ENCODE peak calls at places on chromosome 6, in ten cellular contexts. H is fibroblast of lung, D is SK-N-SH, N is A549, U is MM.1S, G is hepatocyte, T is H9, Q is neural progenitor cell, P is K562, K is HCT116. A is an unnamed sample.

GRCh38 chr6:167793421-167793820 is 33.3 kb upstream of the AFDN start:
- DNase-seq in H (no peak), U (no peak), T (no peak), N (no peak), G (no peak), P (no peak), K (no peak), D (no peak), Q (no peak), A (no peak)

GRCh38 chr6:148335582-148335981 is 7.1 kb upstream of the SASH1 start:
- DNase-seq in G (no peak), P (no peak), K (no peak), U (no peak), T (no peak), Q (no peak), N (peak; percentile 50), D (peak; percentile 14), H (no peak), A (no peak)

GRCh38 chr6:3314621-3315020 is 55.9 kb downstream of the PSMG4 start:
- DNase-seq in G (no peak), T (no peak), K (no peak), N (no peak), P (no peak), Q (no peak), U (no peak), D (no peak), H (no peak), A (no peak)

GRCh38 chr6:79031821-79032590 is 46.0 kb downstream of the PHIP start:
- DNase-seq in D (no peak), G (no peak), Q (no peak), H (peak; percentile 87), K (no peak), T (no peak), U (no peak), N (no peak), P (no peak), A (no peak)

GRCh38 chr6:144535630-144536029 is 250.5 kb downstream of the UTRN start:
- DNase-seq in U (no peak), G (no peak), N (no peak), D (no peak), P (no peak), T (no peak), K (no peak), Q (no peak), H (no peak), A (no peak)

GRCh38 chr6:142941018-142941417 is 4.0 kb downstream of the HIVEP2 start:
- DNase-seq in Q (no peak), K (no peak), U (no peak), D (no peak), H (no peak), T (no peak), G (no peak), N (no peak), P (no peak), A (no peak)

GRCh38 chr6:64580346-64580745 is 944.7 kb downstream of the PHF3 start:
- DNase-seq in N (no peak), G (peak; percentile 25), K (no peak), Q (no peak), T (no peak), D (no peak), H (peak; percentile 45), P (no peak), U (no peak), A (no peak)

GRCh38 chr6:167974644-167975344 is 22.7 kb upstream of the KIF25 start:
- DNase-seq in H (no peak), D (no peak), N (no peak), Q (no peak), T (no peak), K (no peak), P (no peak), G (no peak), U (no peak), A (no peak)

GRCh38 chr6:139732451-139732850 is 358.0 kb upstream of the CITED2 start:
- DNase-seq in T (no peak), H (peak; percentile 67), U (no peak), K (peak; percentile 18), N (no peak), Q (no peak), D (no peak), G (peak; percentile 22), P (no peak), A (no peak)

GRCh38 chr6:114364295-114364694 is 21.5 kb upstream of the HS3ST5 start:
- DNase-seq in T (peak; percentile 38), Q (peak; percentile 25), H (peak; percentile 52), K (no peak), D (no peak), N (peak; percentile 49), P (no peak), G (peak; percentile 52), U (no peak), A (no peak)

GRCh38 chr6:139588076-139588639 is 213.7 kb upstream of the CITED2 start:
- DNase-seq in Q (peak; percentile 18), T (no peak), P (peak; percentile 39), D (no peak), H (peak; percentile 68), U (no peak), K (peak; percentile 52), N (no peak), G (peak; percentile 21), A (no peak)

GRCh38 chr6:160987265-160987664 is 4.3 kb upstream of the MAP3K4 start:
- DNase-seq in G (no peak), D (no peak), Q (no peak), H (no peak), K (no peak), P (no peak), U (no peak), T (no peak), N (no peak), A (no peak)

GRCh38 chr6:162819284-162819683 is 91.5 kb downstream of the PACRG start:
- DNase-seq in T (no peak), P (no peak), Q (no peak), H (no peak), G (no peak), K (no peak), U (no peak), N (no peak), D (no peak), A (no peak)

GRCh38 chr6:150167479-150167873 is 24.6 kb downstream of the PPP1R14C start:
- DNase-seq in D (no peak), G (no peak), P (peak; percentile 24), U (no peak), T (no peak), Q (no peak), K (no peak), H (no peak), N (no peak), A (peak; percentile 50)
- TF ChIP-seq CTCF in D (no peak), G (no peak), P (no peak), U (no peak), T (no peak), Q (no peak), K (no peak), H (no peak), N (no peak), A (no peak)

GRCh38 chr6:155274533-155274932 is 10.7 kb downstream of the CLDN20 start:
- DNase-seq in K (no peak), H (peak; percentile 38), Q (no peak), G (no peak), U (no peak), N (no peak), T (no peak), D (no peak), P (no peak), A (no peak)

GRCh38 chr6:155273438-155273837 is 9.6 kb downstream of the CLDN20 start:
- DNase-seq in G (peak; percentile 43), N (peak; percentile 29), T (peak; percentile 67), U (no peak), Q (no peak), P (no peak), D (peak; percentile 65), H (peak; percentile 71), K (no peak), A (no peak)

GRCh38 chr6:155274106-155274505 is 10.3 kb downstream of the CLDN20 start:
- DNase-seq in P (no peak), H (peak; percentile 14), Q (no peak), U (no peak), N (no peak), D (no peak), K (no peak), G (no peak), T (no peak), A (no peak)

GRCh38 chr6:155276638-155277037 is 12.8 kb downstream of the CLDN20 start:
- DNase-seq in N (no peak), P (no peak), G (no peak), Q (no peak), K (no peak), D (no peak), U (no peak), T (no peak), H (no peak), A (no peak)

GRCh38 chr6:155275808-155276480 is 12.1 kb downstream of the CLDN20 start:
- DNase-seq in N (no peak), P (no peak), H (no peak), U (no peak), K (no peak), G (no peak), D (peak; percentile 57), T (no peak), Q (no peak), A (no peak)
- H3K4me2 ChIP-seq in N (no peak overlapping the region), P (no peak overlapping the region), H (peak overlapping the region; percentile 49), U (no peak overlapping the region), K (no peak overlapping the region), G (peak overlapping the region; percentile 2), D (peak overlapping the region; percentile 34), T (no peak overlapping the region), Q (no peak overlapping the region), A (no peak overlapping the region)

GRCh38 chr6:70843328-70843918 is 113.4 kb downstream of the B3GAT2 start:
- DNase-seq in H (no peak), Q (no peak), T (no peak), D (no peak), P (no peak), K (no peak), N (peak; percentile 1), U (no peak), G (no peak), A (peak; percentile 19)
- TF ChIP-seq CTCF in H (no peak), Q (no peak), T (no peak), D (no peak), P (peak; percentile 30), K (no peak), N (no peak), U (no peak), G (no peak), A (peak; percentile 61)

GRCh38 chr6:27863962-27864905 is 48.0 kb downstream of the OR2B2 start:
- DNase-seq in H (peak; percentile 35), D (no peak), K (no peak), Q (no peak), N (no peak), G (no peak), P (no peak), T (no peak), U (no peak), A (peak; percentile 68)

GRCh38 chr6:27861276-27861840 is 50.8 kb downstream of the OR2B2 start:
- DNase-seq in H (no peak), G (no peak), Q (no peak), D (no peak), P (no peak), K (no peak), N (no peak), U (no peak), T (no peak), A (no peak)

GRCh38 chr6:27861861-27862260 is 50.3 kb downstream of the OR2B2 start:
- DNase-seq in U (no peak), K (no peak), H (no peak), P (no peak), D (no peak), N (no peak), Q (no peak), T (no peak), G (no peak), A (peak; percentile 55)

GRCh38 chr6:27864906-27865883 is 47.0 kb downstream of the OR2B2 start:
- DNase-seq in G (peak; percentile 84), U (peak; percentile 98), D (peak; percentile 85), Q (peak; percentile 90), P (peak; percentile 56), H (peak; percentile 99), N (peak; percentile 87), T (peak; percentile 77), K (no peak), A (peak; percentile 99)

GRCh38 chr6:27862396-27863061 is 49.7 kb downstream of the OR2B2 start:
- DNase-seq in D (no peak), G (no peak), K (no peak), U (no peak), Q (no peak), P (no peak), T (no peak), N (no peak), H (no peak), A (peak; percentile 35)
- H3K4me2 ChIP-seq in D (no peak overlapping the region), G (no peak overlapping the region), K (peak overlapping the region; percentile 34), U (no peak overlapping the region), Q (no peak overlapping the region), P (peak overlapping the region; percentile 32), T (no peak overlapping the region), N (no peak overlapping the region), H (no peak overlapping the region), A (peak overlapping the region; percentile 71)